ENCODE peak calls at places on chromosomes 13 and 19, in six cellular contexts. R is activated T-helper 1 cell treated with Interleukin-2 at 50 U/mL for 16 hours; B is thyroid gland; M is fibroblast of lung; V is naive thymus-derived CD8-positive, alpha-beta T cell; K is activated CD8-positive, alpha-beta memory T cell treated with anti-CD3 and anti-CD28 coated beads for 1 hour. C is an unnamed sample.

GRCh38 chr19:5131866-5132561 is 163.1 kb downstream of the KDM4B start:
- DNase-seq in K (no peak), V (peak), M (no peak), R (no peak), B (peak), C (no peak)

GRCh38 chr13:41941174-41941573 is 19.7 kb downstream of the VWA8 start:
- DNase-seq in B (no peak), M (no peak), K (no peak), V (no peak), R (no peak), C (no peak)

GRCh38 chr13:37097008-37097579 is 8.4 kb downstream of the CSNK1A1L start:
- DNase-seq in R (no peak), V (no peak), B (no peak), M (no peak), K (no peak), C (no peak)

GRCh38 chr19:30227071-30227621 is 145.0 kb upstream of the ZNF536 start:
- DNase-seq in R (no peak), K (no peak), B (peak), M (no peak), V (no peak), C (no peak)

GRCh38 chr13:37047032-37047431 is 12.5 kb downstream of the SUPT20H start:
- DNase-seq in M (no peak), K (no peak), V (no peak), B (no peak), R (no peak), C (no peak)

GRCh38 chr13:105847532-105848295 is 687.7 kb downstream of the EFNB2 start:
- DNase-seq in B (no peak), R (no peak), K (no peak), V (no peak), M (peak), C (no peak)

GRCh38 chr19:46042252-46042883 is 1.6 kb upstream of the IGFL4 start:
- DNase-seq in M (no peak), K (no peak), V (no peak), B (no peak), R (no peak), C (no peak)

GRCh38 chr19:4115050-4115817 is 8.7 kb downstream of the MAP2K2 start:
- DNase-seq in K (peak), M (no peak), R (peak), V (peak), B (no peak), C (no peak)

GRCh38 chr13:46339035-46339666 is 47.9 kb downstream of the RUBCNL start:
- DNase-seq in R (no peak), M (peak), B (peak), K (no peak), V (no peak), C (no peak)

GRCh38 chr13:97889803-97890202 is 63.7 kb upstream of the IPO5 start:
- DNase-seq in M (no peak), R (no peak), V (no peak), K (no peak), B (no peak), C (no peak)

GRCh38 chr19:54379187-54379678 is 14.5 kb upstream of the LAIR1 start:
- DNase-seq in R (no peak), B (no peak), K (no peak), V (no peak), M (no peak), C (no peak)

GRCh38 chr13:110885966-110886365 is 28.9 kb downstream of the ANKRD10 start:
- DNase-seq in B (no peak), V (no peak), M (no peak), K (no peak), R (no peak), C (no peak)

GRCh38 chr19:31448221-31448657 is 99.0 kb upstream of the TSHZ3 start:
- DNase-seq in M (peak), R (no peak), V (no peak), B (peak), K (no peak), C (no peak)

GRCh38 chr13:113486698-113487097 is 3.8 kb downstream of the DCUN1D2 start:
- DNase-seq in K (no peak), R (no peak), B (no peak), M (no peak), V (no peak), C (no peak)

GRCh38 chr19:10968527-10969081 is 7.8 kb downstream of the SMARCA4 start:
- DNase-seq in R (no peak), K (no peak), M (no peak), V (no peak), B (peak), C (no peak)

GRCh38 chr13:46720189-46720588 is 76.8 kb downstream of the ESD start:
- DNase-seq in M (no peak), V (no peak), K (no peak), B (no peak), R (no peak), C (no peak)

GRCh38 chr13:104823071-104823470 is 1712.4 kb downstream of the EFNB2 start:
- DNase-seq in M (no peak), K (no peak), R (no peak), B (no peak), V (no peak), C (no peak)

GRCh38 chr19:45613926-45614725 is 12.1 kb upstream of the GPR4 start:
- DNase-seq in V (no peak), R (no peak), K (no peak), B (no peak), M (peak), C (no peak)

GRCh38 chr19:46355234-46355990 is 8.5 kb downstream of the PPP5C start:
- DNase-seq in V (no peak), R (no peak), K (no peak), M (no peak), B (no peak), C (no peak)

GRCh38 chr19:1868971-1869370 is 5.6 kb upstream of the KLF16 start:
- DNase-seq in M (no peak), V (no peak), K (no peak), R (no peak), B (no peak), C (no peak)